ENCODE peak calls at places on chromosomes 6 and 20, in five cellular contexts. R is mucosa of descending colon, S is fibroblast of lung, I is dorsolateral prefrontal cortex, C is SK-N-SH. L is an unnamed sample.

GRCh38 chr6:83153958-83154357 is 39.1 kb downstream of the PGM3 start:
- DNase-seq in R (no peak), I (no peak), S (peak), C (no peak), L (peak)

GRCh38 chr6:18748314-18748713 is 361.2 kb downstream of the RNF144B start:
- DNase-seq in S (no peak), I (no peak), R (no peak), C (no peak), L (no peak)

GRCh38 chr20:45919951-45920794 is 8.2 kb upstream of the PLTP start:
- DNase-seq in S (peak), R (no peak), C (peak), I (no peak), L (no peak)

GRCh38 chr20:39640147-39640546 is 678.0 kb downstream of the DHX35 start:
- DNase-seq in S (no peak), C (no peak), I (no peak), R (no peak), L (no peak)

GRCh38 chr6:158185729-158186456 is 17.7 kb downstream of the GTF2H5 start:
- DNase-seq in S (peak), C (no peak), R (no peak), I (no peak), L (no peak)

GRCh38 chr20:19940945-19941590 is 76.1 kb upstream of the NAA20 start:
- DNase-seq in R (no peak), C (no peak), I (no peak), S (no peak), L (no peak)

GRCh38 chr6:71444222-71444621 is 155.6 kb downstream of the OGFRL1 start:
- DNase-seq in S (no peak), I (no peak), R (no peak), C (no peak), L (peak)

GRCh38 chr6:41934278-41935189 is 7.1 kb downstream of the CCND3 start:
- DNase-seq in I (no peak), C (no peak), R (no peak), S (no peak), L (no peak)

GRCh38 chr6:112362827-112363565 is 15.9 kb downstream of the RFPL4B start:
- DNase-seq in R (no peak), S (peak), I (no peak), C (no peak), L (no peak)

GRCh38 chr20:40991181-40991889 is 37.3 kb upstream of the TOP1 start:
- DNase-seq in C (no peak), S (no peak), I (no peak), R (no peak), L (peak)

GRCh38 chr6:145199961-145200360 is 535.4 kb downstream of the EPM2A start:
- DNase-seq in I (no peak), R (no peak), S (peak), C (no peak), L (no peak)

GRCh38 chr20:59646487-59646886 is 42.1 kb downstream of the PHACTR3 start:
- DNase-seq in C (no peak), S (no peak), R (no peak), I (no peak), L (no peak)

GRCh38 chr6:42727084-42727601 is 4.7 kb upstream of the PRPH2 start:
- DNase-seq in S (peak), C (no peak), R (peak), I (peak), L (no peak)

GRCh38 chr6:129006685-129007514 is 124.0 kb downstream of the LAMA2 start:
- DNase-seq in S (no peak), I (no peak), C (no peak), R (no peak), L (no peak)

GRCh38 chr6:4670824-4671409 is 105.3 kb upstream of the CDYL start:
- DNase-seq in S (no peak), R (no peak), I (no peak), C (no peak), L (no peak)

GRCh38 chr6:52664185-52664990 is 6.5 kb upstream of the TMEM14A start:
- DNase-seq in R (peak), I (peak), S (peak), C (peak), L (peak)

GRCh38 chr6:139520321-139520768 is 145.9 kb upstream of the CITED2 start:
- DNase-seq in R (no peak), S (no peak), C (no peak), I (no peak), L (no peak)

GRCh38 chr6:24419526-24419925 is 16.8 kb downstream of the MRS2 start:
- DNase-seq in I (no peak), C (no peak), R (no peak), S (peak), L (no peak)

GRCh38 chr20:3101737-3102574 is 17.4 kb upstream of the AVP start:
- DNase-seq in R (no peak), C (no peak), I (peak), S (no peak), L (no peak)

GRCh38 chr6:144478487-144478886 is 193.4 kb downstream of the UTRN start:
- DNase-seq in C (no peak), R (no peak), S (no peak), I (no peak), L (no peak)

GRCh38 chr20:58688838-58689237 is 3.8 kb upstream of the NPEPL1 start:
- DNase-seq in C (no peak), R (no peak), I (peak), S (no peak), L (no peak)

GRCh38 chr20:53149652-53150205 is 177.6 kb downstream of the TSHZ2 start:
- DNase-seq in S (peak), C (no peak), I (no peak), R (no peak), L (peak)

GRCh38 chr6:36914227-36914794 is 28.6 kb downstream of the C6orf89 start:
- DNase-seq in C (no peak), I (no peak), R (peak), S (peak), L (no peak)

GRCh38 chr6:17740559-17741220 is 34.0 kb upstream of the NUP153 start:
- DNase-seq in I (no peak), C (no peak), R (no peak), S (no peak), L (peak)

GRCh38 chr20:33866398-33867079 is 55.4 kb downstream of the CHMP4B start:
- DNase-seq in S (no peak), C (peak), R (no peak), I (no peak), L (no peak)

GRCh38 chr6:56155634-56156141 is 91.7 kb downstream of the COL21A1 start:
- DNase-seq in C (no peak), S (no peak), R (no peak), I (no peak), L (no peak)

GRCh38 chr6:28537065-28537464 is 11.4 kb downstream of the GPX5 start:
- DNase-seq in C (peak), I (no peak), S (peak), R (no peak), L (peak)

GRCh38 chr20:37042986-37043972 is 52.5 kb downstream of the RBL1 start:
- DNase-seq in I (no peak), R (no peak), C (no peak), S (no peak), L (no peak)

GRCh38 chr6:14903176-14904088 is 342.4 kb upstream of the JARID2 start:
- DNase-seq in S (no peak), C (no peak), I (no peak), R (no peak), L (no peak)

GRCh38 chr6:6678811-6679210 is 90.3 kb downstream of the LY86 start:
- DNase-seq in C (no peak), R (peak), S (no peak), I (no peak), L (no peak)

GRCh38 chr6:144510859-144511258 is 225.7 kb downstream of the UTRN start:
- DNase-seq in I (no peak), R (no peak), S (no peak), C (no peak), L (no peak)

GRCh38 chr6:112235956-112236355 is 18.4 kb downstream of the LAMA4 start:
- DNase-seq in C (no peak), R (no peak), S (peak), I (no peak), L (no peak)

GRCh38 chr6:37137201-37137880 is 32.6 kb upstream of the PIM1 start:
- DNase-seq in I (no peak), C (peak), R (no peak), S (peak), L (peak)

GRCh38 chr6:157611406-157611805 is 211.6 kb upstream of the SNX9 start:
- DNase-seq in C (no peak), R (no peak), S (no peak), I (no peak), L (no peak)

GRCh38 chr6:119353696-119354095 is 4.1 kb upstream of the MAN1A1 start:
- DNase-seq in R (no peak), I (no peak), C (no peak), S (no peak), L (no peak)
- TF ChIP-seq CTCF in R (no peak), I (no peak), C (no peak), S (no peak), L (no peak)

GRCh38 chr20:32777177-32777956 is 15.2 kb downstream of the DNMT3B start:
- DNase-seq in S (peak), I (no peak), C (no peak), R (no peak), L (no peak)

GRCh38 chr20:32775240-32775991 is 13.2 kb downstream of the DNMT3B start:
- DNase-seq in R (no peak), S (no peak), C (no peak), I (no peak), L (no peak)

GRCh38 chr20:32780278-32780677 is 18.1 kb downstream of the DNMT3B start:
- DNase-seq in S (no peak), C (no peak), R (no peak), I (no peak), L (no peak)

GRCh38 chr20:32780749-32781402 is 18.7 kb downstream of the DNMT3B start:
- DNase-seq in I (peak), S (no peak), R (no peak), C (no peak), L (peak)

DNA sequence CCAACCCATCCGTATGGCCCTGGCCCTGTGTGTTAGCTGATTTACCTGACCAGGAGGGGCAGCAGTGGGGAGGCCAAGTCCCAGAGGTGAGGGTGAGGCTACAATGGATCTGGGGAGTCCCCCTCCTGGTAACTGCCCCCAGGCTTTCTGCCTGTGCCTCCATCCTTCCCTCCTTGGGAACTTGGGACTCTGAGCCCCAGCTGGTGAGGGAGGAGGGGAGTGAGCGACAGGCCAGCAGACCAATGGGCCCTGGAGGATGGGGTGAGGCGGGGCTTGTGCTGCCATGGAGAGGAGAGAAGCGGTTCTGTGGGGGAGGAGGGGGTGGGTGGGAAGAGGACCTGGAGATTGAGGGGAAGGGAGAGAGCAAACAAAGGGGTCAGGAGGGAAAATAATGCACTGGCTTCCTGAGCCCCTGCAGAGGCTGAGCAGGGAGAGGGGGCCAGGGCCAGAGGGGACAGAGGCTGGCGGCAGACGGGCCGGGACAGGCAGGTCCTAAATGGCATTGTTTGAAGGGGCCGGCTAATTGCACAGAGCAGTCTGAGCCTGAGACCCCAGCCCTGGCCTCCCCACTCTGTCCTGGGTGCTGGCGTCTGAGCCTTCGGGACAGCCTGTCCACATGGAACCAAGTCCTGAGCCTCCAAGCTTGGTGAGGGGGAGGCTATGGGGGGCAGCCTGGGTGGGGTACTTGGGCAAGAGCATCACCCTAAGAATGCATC is 17.5 kb downstream of the DNMT3B start:
- DNase-seq in S (no peak), C (peak), I (no peak), R (no peak), L (no peak)
- TF ChIP-seq CTCF in S (no peak), C (no peak), I (no peak), R (no peak), L (no peak)

GRCh38 chr6:169701953-169702639 is at the start of the genes C6orf120 and WDR27:
- DNase-seq in R (peak), S (peak), I (peak), C (peak), L (peak)
- TF ChIP-seq CTCF in R (peak), S (no peak), I (peak), C (peak), L (no peak)

GRCh38 chr20:519999-520398 is 23.6 kb downstream of the CSNK2A1 start:
- DNase-seq in I (no peak), S (no peak), R (no peak), C (no peak), L (no peak)

GRCh38 chr20:517221-517620 is 26.4 kb downstream of the CSNK2A1 start:
- DNase-seq in I (no peak), S (peak), C (no peak), R (no peak), L (no peak)

GRCh38 chr20:527571-527886 is 16.1 kb downstream of the CSNK2A1 start:
- DNase-seq in R (no peak), I (no peak), C (no peak), S (no peak), L (no peak)

DNA sequence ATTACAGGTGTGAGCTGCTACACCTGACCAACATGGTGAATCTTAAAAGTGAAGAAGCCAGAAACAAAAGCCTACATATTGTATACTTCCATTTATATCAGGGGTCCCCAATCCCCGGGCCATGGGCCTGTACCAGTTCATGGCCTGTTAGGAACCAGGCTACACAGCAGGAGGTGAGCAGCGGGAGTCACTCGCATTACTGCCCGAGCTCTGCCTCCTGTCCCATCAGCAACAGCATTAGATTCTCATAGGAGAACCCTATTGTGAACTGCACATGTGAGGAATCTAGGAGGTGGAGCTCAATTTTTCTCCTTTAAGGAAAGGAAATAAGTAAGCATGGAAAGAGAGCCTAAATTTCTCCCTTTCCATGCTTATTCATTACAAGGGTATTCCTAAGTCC is 21.7 kb downstream of the CSNK2A1 start:
- DNase-seq in I (no peak), R (no peak), C (no peak), S (no peak), L (no peak)
- TF ChIP-seq CTCF in I (no peak), R (no peak), C (no peak), S (no peak), L (no peak)

DNA sequence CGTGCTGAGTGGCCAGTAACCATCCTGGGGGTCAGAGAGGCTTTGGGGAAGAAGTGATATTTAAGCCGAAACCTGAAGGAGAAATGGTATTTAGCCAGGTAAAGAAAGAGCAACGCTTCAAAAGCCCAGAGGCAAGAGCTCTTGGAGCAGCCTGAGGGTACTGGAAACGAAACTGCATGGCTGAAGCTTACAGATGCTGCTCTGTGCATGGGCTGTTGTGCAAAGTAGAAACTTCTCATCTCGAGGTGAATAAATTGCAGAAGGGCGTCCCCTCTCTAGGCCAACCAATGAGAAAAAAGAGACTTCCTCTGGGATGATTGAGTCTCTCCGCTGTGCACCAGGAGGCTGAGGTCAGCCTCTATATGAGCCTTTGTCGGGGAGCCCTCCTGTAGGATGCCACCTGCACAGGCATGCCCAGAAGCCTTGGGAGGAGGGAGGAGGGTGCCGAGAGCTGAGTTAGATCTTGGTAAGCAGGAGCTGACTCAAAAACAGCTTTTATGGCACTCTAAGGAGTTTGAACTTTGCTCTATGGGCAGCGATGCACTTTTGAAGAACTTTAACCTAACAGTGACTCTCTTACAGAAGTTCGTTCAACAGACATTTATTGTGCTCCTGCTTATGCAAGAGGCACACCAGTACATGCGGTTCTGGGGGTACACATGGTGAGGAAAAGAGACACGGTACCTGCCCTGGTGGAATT is 61.6 kb upstream of the EDN1 start:
- DNase-seq in I (no peak), C (no peak), S (no peak), R (peak), L (no peak)
- TF ChIP-seq CTCF in I (no peak), C (no peak), S (no peak), R (no peak), L (no peak)

DNA sequence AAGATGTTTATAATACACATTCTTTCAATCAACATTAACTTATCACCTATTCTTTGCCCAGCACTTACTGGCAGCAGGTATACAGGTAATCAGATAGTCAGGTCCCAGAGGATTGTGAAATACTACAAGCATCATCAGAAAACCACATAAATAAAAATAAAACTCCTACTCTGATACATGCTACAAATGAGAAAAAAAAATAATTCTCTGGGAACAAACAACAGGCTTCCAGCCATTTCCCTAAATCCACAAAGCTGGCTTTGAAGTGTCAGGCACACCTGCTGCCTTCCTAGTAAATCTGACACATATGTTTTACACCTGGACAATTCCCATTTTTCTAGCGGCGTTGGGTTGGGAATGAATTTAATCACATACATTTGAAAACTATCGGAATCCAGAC is 384.5 kb upstream of the CDH4 start:
- DNase-seq in C (no peak), R (no peak), I (no peak), S (no peak), L (no peak)
- TF ChIP-seq CTCF in C (no peak), R (no peak), I (no peak), S (no peak), L (no peak)

GRCh38 chr6:117446851-117447250 is 21.1 kb upstream of the ROS1 start:
- DNase-seq in C (no peak), S (peak), I (no peak), R (no peak), L (no peak)

GRCh38 chr6:117451607-117452164 is 25.9 kb upstream of the ROS1 start:
- DNase-seq in R (no peak), C (no peak), S (no peak), I (no peak), L (peak)

GRCh38 chr6:117448732-117449131 is 23.0 kb upstream of the ROS1 start:
- DNase-seq in R (no peak), C (no peak), I (no peak), S (peak), L (peak)

GRCh38 chr6:117448011-117448410 is 22.3 kb upstream of the ROS1 start:
- DNase-seq in C (no peak), S (peak), R (no peak), I (no peak), L (no peak)

DNA sequence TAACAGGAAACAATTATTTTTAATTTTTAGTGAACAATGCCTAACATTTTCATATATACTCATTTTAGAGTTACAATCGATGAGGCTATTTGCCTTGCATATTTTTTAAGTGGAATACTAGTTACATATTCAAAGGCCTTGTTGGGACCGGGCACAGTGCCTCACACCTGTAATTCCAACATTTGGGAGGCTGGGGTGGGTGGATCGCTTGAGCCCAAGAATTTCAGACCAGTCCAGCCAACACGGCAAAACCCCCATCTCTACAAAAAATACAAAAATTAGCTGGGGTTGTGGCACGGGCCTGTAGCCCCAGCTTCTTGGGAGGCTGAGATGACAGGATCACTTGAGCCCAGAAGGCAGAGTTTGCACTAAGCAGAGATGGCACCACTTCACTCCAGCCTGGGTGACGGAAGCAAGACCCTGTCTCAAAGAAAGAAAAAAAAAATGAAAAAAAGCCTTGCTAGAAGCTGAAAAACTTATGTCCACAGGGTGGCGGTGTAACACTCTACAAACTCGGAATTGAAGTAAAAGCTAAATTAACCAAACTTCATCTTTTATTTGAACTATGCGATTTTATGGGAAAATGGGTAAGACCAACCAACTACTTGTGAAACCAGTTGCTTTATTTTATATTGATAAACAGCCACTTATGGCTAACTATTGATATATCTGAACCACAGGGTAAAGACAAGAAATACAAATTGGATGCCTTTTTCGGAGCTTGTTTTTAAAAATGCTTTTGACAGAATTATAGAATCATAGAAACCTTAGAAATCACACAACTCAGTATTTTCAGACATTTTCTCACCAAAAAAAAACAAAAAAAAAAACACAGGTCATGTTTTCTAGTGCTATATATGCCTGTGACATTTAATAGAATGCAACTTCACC is 24.1 kb upstream of the ROS1 start:
- DNase-seq in I (no peak), C (peak), S (peak), R (no peak), L (peak)
- TF ChIP-seq CTCF in I (peak), C (peak), S (peak), R (peak), L (peak)